ENCODE peak calls at places on chromosomes 2 and 18, in six cellular contexts. One of them, this sample, is unnamed.

GRCh38 chr2:204692790-204693189 is 147.5 kb downstream of the PARD3B start:
- DNase-seq in kidney tubule cell: no peak
- DNase-seq in OCI-M1: peak; percentile 53
- DNase-seq in NCI-H1694: no peak
- DNase-seq in breast epithelium: no peak
- DNase-seq in endodermal cell: no peak
- DNase-seq in this sample: no peak

GRCh38 chr2:100875516-100876230 is 55.7 kb downstream of the NPAS2 start:
- DNase-seq in kidney tubule cell: no peak
- DNase-seq in OCI-M1: no peak
- DNase-seq in NCI-H1694: no peak
- DNase-seq in breast epithelium: no peak
- DNase-seq in endodermal cell: no peak
- DNase-seq in this sample: peak; percentile 39

GRCh38 chr2:216807861-216808272 is 52.0 kb downstream of the TNP1 start:
- DNase-seq in kidney tubule cell: peak; percentile 41
- DNase-seq in OCI-M1: no peak
- DNase-seq in NCI-H1694: no peak
- DNase-seq in breast epithelium: peak; percentile 45
- DNase-seq in endodermal cell: no peak
- DNase-seq in this sample: no peak

GRCh38 chr2:1751768-1752725 is 7.7 kb upstream of the PXDN start:
- DNase-seq in kidney tubule cell: peak; percentile 35
- DNase-seq in OCI-M1: no peak
- DNase-seq in NCI-H1694: no peak
- DNase-seq in breast epithelium: no peak
- DNase-seq in endodermal cell: peak; percentile 35
- DNase-seq in this sample: no peak

GRCh38 chr2:54404270-54404669 is 51.9 kb upstream of the SPTBN1 start:
- DNase-seq in kidney tubule cell: no peak
- DNase-seq in OCI-M1: peak; percentile 36
- DNase-seq in NCI-H1694: no peak
- DNase-seq in breast epithelium: no peak
- DNase-seq in endodermal cell: no peak
- DNase-seq in this sample: no peak

GRCh38 chr18:48852292-48852691 is 98.5 kb downstream of the SMAD7 start:
- DNase-seq in kidney tubule cell: no peak
- DNase-seq in OCI-M1: no peak
- DNase-seq in NCI-H1694: no peak
- DNase-seq in breast epithelium: no peak
- DNase-seq in endodermal cell: no peak
- DNase-seq in this sample: no peak

GRCh38 chr18:46939337-46939963 is 22.0 kb downstream of the KATNAL2 start:
- DNase-seq in kidney tubule cell: peak; percentile 68
- DNase-seq in OCI-M1: no peak
- DNase-seq in NCI-H1694: no peak
- DNase-seq in breast epithelium: no peak
- DNase-seq in endodermal cell: no peak
- DNase-seq in this sample: no peak

GRCh38 chr2:237790353-237790752 is 8.2 kb upstream of the RBM44 start:
- DNase-seq in kidney tubule cell: peak; percentile 13
- DNase-seq in OCI-M1: peak; percentile 26
- DNase-seq in NCI-H1694: no peak
- DNase-seq in breast epithelium: no peak
- DNase-seq in endodermal cell: no peak
- DNase-seq in this sample: no peak

GRCh38 chr2:54855434-54855833 is 132.0 kb downstream of the EML6 start:
- DNase-seq in kidney tubule cell: peak; percentile 26
- DNase-seq in OCI-M1: no peak
- DNase-seq in NCI-H1694: no peak
- DNase-seq in breast epithelium: no peak
- DNase-seq in endodermal cell: no peak
- DNase-seq in this sample: no peak

GRCh38 chr2:8753609-8754008 is 71.8 kb downstream of the ID2 start:
- DNase-seq in kidney tubule cell: no peak
- DNase-seq in OCI-M1: no peak
- DNase-seq in NCI-H1694: no peak
- DNase-seq in breast epithelium: no peak
- DNase-seq in endodermal cell: no peak
- DNase-seq in this sample: peak; percentile 5

GRCh38 chr2:50787636-50788035 is 244.3 kb downstream of the NRXN1 start:
- DNase-seq in kidney tubule cell: no peak
- DNase-seq in OCI-M1: no peak
- DNase-seq in NCI-H1694: no peak
- DNase-seq in breast epithelium: no peak
- DNase-seq in endodermal cell: no peak
- DNase-seq in this sample: no peak

GRCh38 chr18:22253676-22254075 is 84.3 kb downstream of the GATA6 start:
- DNase-seq in kidney tubule cell: no peak
- DNase-seq in OCI-M1: no peak
- DNase-seq in NCI-H1694: no peak
- DNase-seq in breast epithelium: no peak
- DNase-seq in endodermal cell: no peak
- DNase-seq in this sample: no peak

GRCh38 chr2:204625135-204625534 is 79.9 kb downstream of the PARD3B start:
- DNase-seq in kidney tubule cell: peak; percentile 48
- DNase-seq in OCI-M1: peak; percentile 60
- DNase-seq in NCI-H1694: no peak
- DNase-seq in breast epithelium: no peak
- DNase-seq in endodermal cell: no peak
- DNase-seq in this sample: peak; percentile 46

GRCh38 chr18:42950732-42951131 is 164.8 kb downstream of the RIT2 start:
- DNase-seq in kidney tubule cell: no peak
- DNase-seq in OCI-M1: no peak
- DNase-seq in NCI-H1694: no peak
- DNase-seq in breast epithelium: no peak
- DNase-seq in endodermal cell: no peak
- DNase-seq in this sample: no peak

GRCh38 chr2:43013821-43014345 is 212.5 kb downstream of the ZFP36L2 start:
- DNase-seq in kidney tubule cell: no peak
- DNase-seq in OCI-M1: no peak
- DNase-seq in NCI-H1694: no peak
- DNase-seq in breast epithelium: peak; percentile 16
- DNase-seq in endodermal cell: peak; percentile 51
- DNase-seq in this sample: no peak

GRCh38 chr2:184921676-184922075 is 323.3 kb downstream of the ZNF804A start:
- DNase-seq in kidney tubule cell: no peak
- DNase-seq in OCI-M1: no peak
- DNase-seq in NCI-H1694: no peak
- DNase-seq in breast epithelium: no peak
- DNase-seq in endodermal cell: no peak
- DNase-seq in this sample: no peak

GRCh38 chr2:43070039-43070438 is 156.4 kb downstream of the ZFP36L2 start:
- DNase-seq in kidney tubule cell: peak; percentile 74
- DNase-seq in OCI-M1: no peak
- DNase-seq in NCI-H1694: no peak
- DNase-seq in breast epithelium: no peak
- DNase-seq in endodermal cell: no peak
- DNase-seq in this sample: no peak

GRCh38 chr2:113084249-113085000 is 16.7 kb downstream of the IL1F10 start:
- DNase-seq in kidney tubule cell: no peak
- DNase-seq in OCI-M1: peak; percentile 52
- DNase-seq in NCI-H1694: peak; percentile 38
- DNase-seq in breast epithelium: no peak
- DNase-seq in endodermal cell: no peak
- DNase-seq in this sample: no peak

GRCh38 chr18:10912790-10913560 is 236.4 kb downstream of the PIEZO2 start:
- DNase-seq in kidney tubule cell: peak; percentile 67
- DNase-seq in OCI-M1: no peak
- DNase-seq in NCI-H1694: no peak
- DNase-seq in breast epithelium: no peak
- DNase-seq in endodermal cell: no peak
- DNase-seq in this sample: no peak

GRCh38 chr2:25230128-25230527 is 61.7 kb upstream of the POMC start:
- DNase-seq in kidney tubule cell: no peak
- DNase-seq in OCI-M1: no peak
- DNase-seq in NCI-H1694: no peak
- DNase-seq in breast epithelium: no peak
- DNase-seq in endodermal cell: no peak
- DNase-seq in this sample: no peak

GRCh38 chr2:100381240-100381639 is 36.2 kb downstream of the CHST10 start:
- DNase-seq in kidney tubule cell: peak; percentile 76
- DNase-seq in OCI-M1: peak; percentile 89
- DNase-seq in NCI-H1694: peak; percentile 90
- DNase-seq in breast epithelium: peak; percentile 63
- DNase-seq in endodermal cell: peak; percentile 95
- DNase-seq in this sample: peak; percentile 69

GRCh38 chr2:176096243-176096985 is 3.2 kb upstream of the HOXD12 start:
- DNase-seq in kidney tubule cell: no peak
- DNase-seq in OCI-M1: peak; percentile 93
- DNase-seq in NCI-H1694: no peak
- DNase-seq in breast epithelium: no peak
- DNase-seq in endodermal cell: no peak
- DNase-seq in this sample: no peak

GRCh38 chr2:61426267-61426897 is 44.5 kb downstream of the USP34 start:
- DNase-seq in kidney tubule cell: peak; percentile 49
- DNase-seq in OCI-M1: peak; percentile 77
- DNase-seq in NCI-H1694: no peak
- DNase-seq in breast epithelium: no peak
- DNase-seq in endodermal cell: peak; percentile 91
- DNase-seq in this sample: no peak

GRCh38 chr2:46315103-46315890 is 18.1 kb downstream of the EPAS1 start:
- DNase-seq in kidney tubule cell: peak; percentile 97
- DNase-seq in OCI-M1: peak; percentile 53
- DNase-seq in NCI-H1694: no peak
- DNase-seq in breast epithelium: peak; percentile 91
- DNase-seq in endodermal cell: no peak
- DNase-seq in this sample: peak; percentile 45

This sample was measured in putamen.